ENCODE peak calls at places on chromosomes 7 and 10, in five cellular contexts. L is trophoblast cell, J is BJ, G is Peyer's patch, Q is ovary. Z is an unnamed sample. For H3K27me3, the result is how much of the 10 kb centered on the place peaks cover.

GRCh38 chr7:128757203-128757602 is 18.0 kb downstream of the CALU start:
- DNase-seq in L (no peak), J (no peak), G (no peak), Q (no peak), Z (no peak)

GRCh38 chr10:129531195-129531968 is 64.3 kb downstream of the MGMT start:
- DNase-seq in L (no peak), J (peak), G (no peak), Q (no peak), Z (peak)

GRCh38 chr10:2915412-2915811 is 151.9 kb upstream of the PFKP start:
- DNase-seq in L (no peak), J (no peak), G (no peak), Q (no peak), Z (no peak)

GRCh38 chr7:95780665-95781064 is 8.3 kb downstream of the DYNC1I1 start:
- DNase-seq in L (no peak), J (no peak), G (no peak), Q (no peak), Z (no peak)

GRCh38 chr10:86341361-86341811 is 25.2 kb downstream of the GRID1 start:
- DNase-seq in L (peak), J (peak), G (no peak), Q (no peak), Z (no peak)

GRCh38 chr7:12855036-12855435 is 167.6 kb downstream of the ARL4A start:
- DNase-seq in L (no peak), J (no peak), G (no peak), Q (no peak), Z (no peak)

GRCh38 chr10:115335366-115335765 is 242.2 kb downstream of the ATRNL1 start:
- DNase-seq in L (no peak), J (no peak), G (no peak), Q (no peak), Z (peak)

GRCh38 chr10:115052216-115052615 is 40.9 kb upstream of the ATRNL1 start:
- DNase-seq in L (no peak), J (peak), G (no peak), Q (no peak), Z (no peak)

GRCh38 chr10:71255817-71256660 is 43.7 kb downstream of the UNC5B start:
- DNase-seq in L (no peak), J (peak), G (peak), Q (peak), Z (no peak)

GRCh38 chr7:38796636-38797501 is 112.1 kb downstream of the VPS41 start:
- DNase-seq in L (peak), J (peak), G (peak), Q (peak), Z (peak)

GRCh38 chr7:17786314-17786852 is 153.9 kb downstream of the SNX13 start:
- DNase-seq in L (no peak), J (no peak), G (no peak), Q (peak), Z (no peak)

GRCh38 chr7:108178393-108178792 is 48.2 kb upstream of the LAMB4 start:
- DNase-seq in L (no peak), J (no peak), G (no peak), Q (no peak), Z (no peak)

GRCh38 chr10:43355749-43356371 is 15.6 kb upstream of the FXYD4 start:
- DNase-seq in L (no peak), J (no peak), G (peak), Q (no peak), Z (no peak)

GRCh38 chr10:131198843-131199242 is 112.7 kb downstream of the TCERG1L start:
- DNase-seq in L (no peak), J (no peak), G (peak), Q (no peak), Z (no peak)

GRCh38 chr7:112986256-112987031 is 100.2 kb downstream of the GPR85 start:
- DNase-seq in L (peak), J (peak), G (no peak), Q (no peak), Z (no peak)

GRCh38 chr10:120460776-120461175 is 3.7 kb downstream of the PLPP4 start:
- DNase-seq in L (no peak), J (peak), G (no peak), Q (no peak), Z (peak)

GRCh38 chr7:133936074-133936473 is 191.1 kb upstream of the LRGUK start:
- DNase-seq in L (no peak), J (no peak), G (no peak), Q (no peak), Z (peak)

GRCh38 chr10:14010083-14010551 is 320.6 kb downstream of the FRMD4A start:
- DNase-seq in L (no peak), J (no peak), G (no peak), Q (no peak), Z (no peak)

GRCh38 chr7:111091623-111092370 is 870 bp downstream of the LRRN3 start:
- DNase-seq in L (no peak), J (no peak), G (no peak), Q (no peak), Z (no peak)

GRCh38 chr7:111092406-111093160 is 1.7 kb downstream of the LRRN3 start:
- DNase-seq in L (no peak), J (no peak), G (no peak), Q (no peak), Z (no peak)

GRCh38 chr7:111090834-111091233 is at the start of gene LRRN3:
- DNase-seq in L (peak), J (no peak), G (peak), Q (peak), Z (no peak)

GRCh38 chr7:111096997-111097396 is 6.1 kb downstream of the LRRN3 start:
- DNase-seq in L (no peak), J (no peak), G (no peak), Q (no peak), Z (no peak)

DNA sequence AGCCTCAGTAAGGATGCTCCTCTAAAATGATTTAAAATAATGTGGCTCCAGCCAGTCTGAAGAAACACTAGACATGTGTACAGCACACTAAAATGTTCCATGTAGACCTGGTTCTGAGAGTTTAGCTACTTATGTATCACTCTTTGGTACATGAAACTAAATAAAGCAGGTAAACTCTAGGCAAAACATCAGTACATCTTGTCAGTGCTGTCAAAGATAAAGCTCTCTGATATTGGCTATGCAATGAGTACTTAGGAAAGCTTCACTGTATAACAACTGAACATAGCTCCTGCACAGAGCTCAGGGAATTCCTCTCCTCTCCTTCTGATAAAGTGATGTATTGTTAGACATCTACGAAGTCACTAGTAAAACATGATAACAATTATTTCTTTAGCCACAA is 3.5 kb downstream of the LRRN3 start:
- DNase-seq in L (no peak), J (no peak), G (no peak), Q (no peak), Z (no peak)
- H3K4me3 ChIP-seq in L (no peak), J (no peak), G (no peak), Q (no peak), Z (no peak)

DNA sequence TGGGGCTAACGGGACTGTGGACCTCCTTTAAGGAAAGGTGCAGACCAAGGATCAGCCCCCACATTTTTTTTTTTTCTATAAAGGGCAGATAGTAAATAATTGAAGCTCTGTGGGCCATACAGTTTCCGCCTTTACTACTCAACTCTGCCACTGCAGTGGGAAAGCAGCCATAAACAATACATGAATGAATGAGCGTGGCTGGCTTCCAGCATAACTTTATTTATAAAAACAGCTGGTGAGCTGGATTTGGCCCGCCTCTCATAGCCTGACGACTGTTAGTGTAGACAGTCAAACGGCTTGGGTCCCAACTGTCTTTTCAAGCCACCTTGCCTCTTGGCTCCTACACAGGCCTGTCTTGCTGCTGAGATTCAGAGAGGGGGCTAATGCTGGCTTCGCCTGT is 169.8 kb upstream of the GPR26 start:
- DNase-seq in L (no peak), J (no peak), G (no peak), Q (no peak), Z (no peak)
- H3K27me3 ChIP-seq in L (under half), J (under half), G (under half), Q (under half), Z (under half)

DNA sequence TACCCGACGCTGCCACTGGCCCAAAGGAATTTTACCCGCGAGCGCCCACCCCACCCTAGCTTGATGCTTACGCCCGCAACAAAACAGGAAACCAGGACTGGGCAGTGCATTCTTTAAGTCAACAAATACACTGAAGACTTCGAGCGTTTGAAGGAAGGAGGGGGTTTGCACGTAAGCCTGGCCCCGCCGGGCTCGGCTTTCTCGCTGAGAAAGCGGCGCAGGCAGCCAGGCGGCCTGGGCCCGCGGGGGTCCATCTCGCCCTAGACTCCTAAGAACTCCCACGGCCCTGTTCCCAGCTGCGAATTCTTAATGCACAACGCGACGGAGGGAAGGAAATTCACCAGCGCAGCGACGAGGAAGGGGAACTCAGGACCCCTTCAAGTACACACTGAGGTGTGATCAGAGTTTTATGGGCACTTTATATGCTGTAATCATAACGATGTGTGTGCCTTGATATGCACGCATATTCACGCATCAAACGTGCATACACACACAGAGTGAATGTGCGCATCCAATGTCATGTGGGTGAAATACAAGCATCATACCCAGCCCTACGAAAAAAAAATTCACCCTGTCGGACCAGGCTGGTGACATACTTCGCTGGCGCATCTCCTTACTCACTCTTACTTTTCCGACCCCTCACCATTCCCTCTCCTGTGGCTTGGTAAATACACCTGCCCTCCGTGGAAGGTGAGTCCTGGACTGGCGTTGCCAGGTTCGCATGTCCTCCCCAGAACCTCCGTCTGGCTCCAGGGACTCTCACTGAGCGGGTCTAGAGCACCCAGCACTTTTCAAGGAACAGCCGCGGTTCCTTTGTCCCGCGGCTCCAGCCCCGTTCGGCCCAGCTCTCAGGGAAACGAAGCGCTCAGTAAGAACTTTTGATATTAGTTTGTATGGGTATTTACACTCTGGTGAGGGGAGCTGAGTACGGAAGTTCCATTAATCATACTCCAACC is 5.7 kb upstream of the HOXA13 start:
- DNase-seq in L (no peak), J (no peak), G (no peak), Q (no peak), Z (no peak)
- H3K4me3 ChIP-seq in L (no peak), J (peak), G (no peak), Q (peak), Z (no peak)

DNA sequence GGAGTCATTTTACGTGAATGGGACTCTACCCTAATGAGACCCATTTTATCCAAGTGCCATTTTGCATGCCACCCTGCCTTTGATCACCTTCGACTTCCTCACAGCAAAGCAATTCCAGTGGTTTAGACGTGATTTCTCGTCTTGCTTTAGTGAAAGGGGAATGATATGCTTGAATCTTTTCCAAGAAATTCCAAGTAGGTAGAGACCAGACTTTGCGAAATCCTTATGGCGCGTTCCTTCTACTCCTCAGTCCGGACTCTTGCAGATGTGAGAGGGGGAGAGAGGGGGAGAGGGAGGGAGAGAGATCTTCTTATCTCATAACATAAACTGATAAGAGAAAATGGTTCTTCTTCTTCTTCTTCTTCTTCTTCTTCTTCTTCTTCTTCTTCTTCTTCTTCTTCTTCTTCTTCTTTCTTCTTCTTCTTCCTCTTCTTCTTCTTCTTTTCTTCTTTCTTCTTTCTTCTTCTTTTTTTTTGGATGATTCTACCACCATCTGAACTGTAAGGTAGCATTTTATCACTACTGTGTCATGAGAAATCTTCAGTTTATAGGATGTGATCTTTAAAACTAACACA is 878 bp downstream of the SPAG6 start:
- DNase-seq in L (no peak), J (no peak), G (no peak), Q (no peak), Z (no peak)
- H3K27me3 ChIP-seq in L (under half), J (under half), G (under half), Q (under half), Z (under half)

DNA sequence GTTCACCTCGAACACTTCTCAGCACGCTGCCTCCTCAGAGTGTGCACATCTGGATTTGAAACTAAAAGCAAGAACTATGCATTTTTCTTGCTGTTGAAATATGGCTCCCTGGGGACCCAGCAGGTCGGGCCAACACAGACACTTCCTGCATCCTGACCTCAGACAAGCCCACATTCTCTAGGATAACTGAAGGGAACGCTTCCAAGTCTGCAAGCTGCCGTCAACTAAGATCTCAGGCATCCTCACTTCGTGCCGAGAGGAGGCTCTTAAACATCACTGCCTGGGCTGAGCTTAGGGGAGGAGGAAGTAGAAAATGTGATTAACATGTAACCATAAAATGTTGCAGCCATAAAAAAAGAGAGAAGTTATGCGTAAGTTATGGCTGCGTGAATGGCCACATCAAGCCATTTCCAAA is 65.5 kb downstream of the PYROXD2 start:
- DNase-seq in L (no peak), J (peak), G (peak), Q (peak), Z (peak)
- H3K4me3 ChIP-seq in L (no peak), J (no peak), G (no peak), Q (no peak), Z (no peak)

GRCh38 chr7:42091461-42092229 is 145.4 kb downstream of the GLI3 start:
- DNase-seq in L (no peak), J (no peak), G (no peak), Q (no peak), Z (peak)

GRCh38 chr7:42090806-42091205 is 146.2 kb downstream of the GLI3 start:
- DNase-seq in L (no peak), J (no peak), G (no peak), Q (no peak), Z (no peak)

GRCh38 chr7:42095791-42096190 is 141.2 kb downstream of the GLI3 start:
- DNase-seq in L (no peak), J (no peak), G (no peak), Q (no peak), Z (no peak)

GRCh38 chr7:42096262-42096661 is 140.7 kb downstream of the GLI3 start:
- DNase-seq in L (no peak), J (no peak), G (no peak), Q (no peak), Z (no peak)

GRCh38 chr7:42093361-42093905 is 143.6 kb downstream of the GLI3 start:
- DNase-seq in L (no peak), J (no peak), G (no peak), Q (no peak), Z (no peak)
- H3K27me3 ChIP-seq in L (under half), J (under half), G (under half), Q (under half), Z (under half)

GRCh38 chr7:27157717-27158431 is 1.4 kb upstream of the HOXA7 start:
- DNase-seq in L (no peak), J (no peak), G (peak), Q (no peak), Z (no peak)

GRCh38 chr7:27154901-27155815 is 1.3 kb downstream of the HOXA7 start:
- DNase-seq in L (no peak), J (no peak), G (peak), Q (no peak), Z (no peak)

GRCh38 chr7:27155816-27156507 is 513 bp downstream of the HOXA7 start:
- DNase-seq in L (no peak), J (no peak), G (peak), Q (no peak), Z (no peak)

GRCh38 chr7:27156901-27157716 is 634 bp upstream of the HOXA7 start:
- DNase-seq in L (no peak), J (no peak), G (peak), Q (no peak), Z (no peak)

DNA sequence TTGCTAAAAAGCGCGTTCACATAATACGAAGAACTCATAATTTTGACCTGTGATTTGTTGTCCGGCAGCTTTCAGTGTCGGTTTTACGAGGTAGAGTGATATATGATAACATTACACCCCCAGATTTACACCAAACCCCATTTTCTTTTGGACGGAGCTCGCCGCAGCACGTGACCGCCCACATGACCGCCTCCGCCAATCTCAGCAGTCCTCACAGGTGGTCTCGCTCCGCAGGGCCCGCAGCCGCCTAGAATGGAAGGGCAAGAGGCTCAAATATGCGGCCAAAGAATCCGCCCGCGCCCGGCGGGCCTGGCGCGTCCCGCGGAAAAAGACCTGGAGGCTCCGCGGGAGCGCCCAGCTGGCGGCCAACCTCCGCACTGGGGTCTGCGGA is at the start of gene HOXA7:
- DNase-seq in L (no peak), J (no peak), G (peak), Q (peak), Z (no peak)
- H3K4me3 ChIP-seq in L (no peak), J (peak), G (peak), Q (peak), Z (peak)

Z was measured in kidney epithelial cell.